ENCODE peak calls at places on chromosomes 16 and 17, in eight cellular contexts. U is PC-3, Q is SK-N-SH, L is PC-9, T is MM.1S, R is OCI-LY7, P is GM23338, G is hepatocyte. W is an unnamed sample.
A peak's percentile ranks its signal among the peaks of the same experiment; 100 is the strongest.

GRCh38 chr17:78995761-78996451 is 13.7 kb downstream of the CANT1 start:
- DNase-seq in T (no peak), G (peak; percentile 45), U (peak; percentile 96), L (peak; percentile 93), P (no peak), Q (peak; percentile 34), R (no peak), W (no peak)

GRCh38 chr17:37088459-37088858 is 139.7 kb downstream of the AATF start:
- DNase-seq in Q (no peak), R (no peak), U (peak; percentile 14), L (peak; percentile 48), G (peak; percentile 41), T (no peak), P (no peak), W (no peak)

GRCh38 chr17:9729735-9730420 is 61.5 kb downstream of the DHRS7C start:
- DNase-seq in U (peak; percentile 52), P (no peak), G (no peak), T (no peak), R (no peak), L (peak; percentile 55), Q (no peak), W (no peak)

GRCh38 chr16:46853713-46854443 is 22.9 kb upstream of the C16orf87 start:
- DNase-seq in P (peak; percentile 93), U (peak; percentile 66), R (peak; percentile 70), T (peak; percentile 69), Q (peak; percentile 83), L (peak; percentile 73), G (peak; percentile 87), W (peak; percentile 84)

GRCh38 chr17:47320879-47321502 is 2.8 kb upstream of the EFCAB13 start:
- DNase-seq in U (no peak), G (no peak), R (no peak), P (no peak), Q (no peak), T (no peak), L (no peak), W (no peak)

GRCh38 chr17:29612094-29612403 is 10.7 kb downstream of the CORO6 start:
- DNase-seq in G (no peak), Q (no peak), P (no peak), R (no peak), U (no peak), T (no peak), L (no peak), W (no peak)

GRCh38 chr16:77556203-77556602 is 121.4 kb upstream of the ADAMTS18 start:
- DNase-seq in R (no peak), G (no peak), Q (no peak), L (no peak), U (no peak), P (peak; percentile 53), T (no peak), W (no peak)

GRCh38 chr17:59761385-59762021 is 54.0 kb downstream of the VMP1 start:
- DNase-seq in U (no peak), G (no peak), T (no peak), R (no peak), P (peak; percentile 67), L (peak; percentile 19), Q (no peak), W (no peak)

GRCh38 chr17:51439395-51440229 is 179.3 kb downstream of the UTP18 start:
- DNase-seq in U (peak; percentile 35), G (peak; percentile 61), Q (no peak), T (no peak), P (no peak), R (no peak), L (no peak), W (no peak)

GRCh38 chr16:180101-180920 is at the start of gene HBQ1:
- DNase-seq in T (no peak), P (peak; percentile 71), U (no peak), L (no peak), Q (peak; percentile 97), R (no peak), G (peak; percentile 66), W (no peak)

GRCh38 chr16:66473654-66474519 is 46.8 kb downstream of the BEAN1 start:
- DNase-seq in P (no peak), R (no peak), U (peak; percentile 70), L (no peak), G (no peak), Q (no peak), T (no peak), W (no peak)

GRCh38 chr16:772959-773358 is 12.4 kb downstream of the MSLN start:
- DNase-seq in P (no peak), R (no peak), L (no peak), G (no peak), U (no peak), T (peak; percentile 1), Q (no peak), W (no peak)

GRCh38 chr17:46194393-46195216 is 1.4 kb upstream of the KANSL1 start:
- DNase-seq in G (peak; percentile 62), L (no peak), T (peak; percentile 61), R (peak; percentile 73), Q (peak; percentile 58), P (peak; percentile 73), U (peak; percentile 66), W (peak; percentile 90)

GRCh38 chr16:4344659-4345438 is 6.3 kb downstream of the PAM16 start:
- DNase-seq in R (no peak), Q (no peak), T (no peak), G (no peak), L (no peak), U (no peak), P (no peak), W (no peak)

DNA sequence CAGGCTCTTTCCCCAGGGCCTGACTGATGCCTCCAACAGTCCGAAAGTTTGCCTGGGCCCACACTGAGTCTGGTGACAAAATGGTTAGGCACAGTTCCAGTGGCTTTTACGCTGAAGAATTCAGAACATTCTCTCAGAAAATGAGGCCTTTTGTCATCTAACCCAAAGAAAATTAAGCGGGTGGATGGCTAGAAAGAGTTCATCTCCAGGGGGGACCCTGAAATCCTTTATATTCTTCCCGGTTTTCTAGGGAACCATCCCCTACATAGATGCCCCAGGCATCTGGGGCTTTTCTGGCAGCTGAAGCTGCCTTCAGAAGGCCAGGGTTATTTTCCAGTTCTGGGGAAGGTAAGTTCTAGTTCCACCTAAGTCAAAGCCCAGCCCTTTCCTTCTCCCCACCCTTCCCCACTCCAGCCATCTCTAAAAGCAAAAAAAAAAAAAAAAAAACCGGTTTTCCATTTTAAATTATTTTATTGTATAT is 2.2 kb downstream of the RASD1 start:
- DNase-seq in P (no peak), L (no peak), G (no peak), T (no peak), Q (no peak), U (no peak), R (no peak), W (no peak)
- H3K4me3 ChIP-seq in P (peak overlapping the region; percentile 91), L (no peak overlapping the region), G (no peak overlapping the region), T (no peak overlapping the region), Q (no peak overlapping the region), U (no peak overlapping the region), R (no peak overlapping the region), W (no peak overlapping the region)

GRCh38 chr16:6193718-6194117 is 1096.1 kb upstream of the EEF2KMT start:
- DNase-seq in T (peak; percentile 48), G (peak; percentile 67), L (peak; percentile 8), Q (no peak), R (no peak), U (peak; percentile 1), P (peak; percentile 81), W (peak; percentile 47)
- H3K9me2 ChIP-seq in T (no peaks in the 10 kb centered on the region), G (no peaks in the 10 kb centered on the region), L (no peaks in the 10 kb centered on the region), Q (no peaks in the 10 kb centered on the region), R (no peaks in the 10 kb centered on the region), U (no peaks in the 10 kb centered on the region), P (peaks cover 18% of the 10 kb centered on the region), W (no peaks in the 10 kb centered on the region)

GRCh38 chr17:28369684-28370034 is 448 bp downstream of the VTN start:
- DNase-seq in Q (no peak), G (peak; percentile 49), T (no peak), R (no peak), P (no peak), U (no peak), L (no peak), W (peak; percentile 55)

GRCh38 chr17:28367641-28368305 is 2.3 kb downstream of the VTN start:
- DNase-seq in L (no peak), U (no peak), G (peak; percentile 5), T (no peak), R (no peak), Q (no peak), P (no peak), W (no peak)

GRCh38 chr17:28370035-28370743 is at the start of gene VTN:
- DNase-seq in R (no peak), U (no peak), G (peak; percentile 89), L (peak; percentile 45), P (peak; percentile 82), T (no peak), Q (peak; percentile 78), W (no peak)

GRCh38 chr17:28368306-28368831 is 1.7 kb downstream of the VTN start:
- DNase-seq in L (no peak), R (no peak), U (no peak), P (no peak), G (peak; percentile 49), Q (no peak), T (no peak), W (no peak)

GRCh38 chr17:28368915-28369683 is 1.0 kb downstream of the VTN start:
- DNase-seq in P (no peak), R (no peak), L (no peak), T (no peak), Q (no peak), U (no peak), G (no peak), W (no peak)
- H3K4me3 ChIP-seq in P (no peak overlapping the region), R (no peak overlapping the region), L (no peak overlapping the region), T (no peak overlapping the region), Q (no peak overlapping the region), U (no peak overlapping the region), G (no peak overlapping the region), W (no peak overlapping the region)

GRCh38 chr17:38848939-38849563 is 4.5 kb downstream of the RPL23 start:
- DNase-seq in R (no peak), P (no peak), T (no peak), L (no peak), G (no peak), Q (no peak), U (no peak), W (no peak)
- H3K9me2 ChIP-seq in R (no peaks in the 10 kb centered on the region), P (no peaks in the 10 kb centered on the region), T (no peaks in the 10 kb centered on the region), L (no peaks in the 10 kb centered on the region), G (no peaks in the 10 kb centered on the region), Q (no peaks in the 10 kb centered on the region), U (no peaks in the 10 kb centered on the region), W (no peaks in the 10 kb centered on the region)

DNA sequence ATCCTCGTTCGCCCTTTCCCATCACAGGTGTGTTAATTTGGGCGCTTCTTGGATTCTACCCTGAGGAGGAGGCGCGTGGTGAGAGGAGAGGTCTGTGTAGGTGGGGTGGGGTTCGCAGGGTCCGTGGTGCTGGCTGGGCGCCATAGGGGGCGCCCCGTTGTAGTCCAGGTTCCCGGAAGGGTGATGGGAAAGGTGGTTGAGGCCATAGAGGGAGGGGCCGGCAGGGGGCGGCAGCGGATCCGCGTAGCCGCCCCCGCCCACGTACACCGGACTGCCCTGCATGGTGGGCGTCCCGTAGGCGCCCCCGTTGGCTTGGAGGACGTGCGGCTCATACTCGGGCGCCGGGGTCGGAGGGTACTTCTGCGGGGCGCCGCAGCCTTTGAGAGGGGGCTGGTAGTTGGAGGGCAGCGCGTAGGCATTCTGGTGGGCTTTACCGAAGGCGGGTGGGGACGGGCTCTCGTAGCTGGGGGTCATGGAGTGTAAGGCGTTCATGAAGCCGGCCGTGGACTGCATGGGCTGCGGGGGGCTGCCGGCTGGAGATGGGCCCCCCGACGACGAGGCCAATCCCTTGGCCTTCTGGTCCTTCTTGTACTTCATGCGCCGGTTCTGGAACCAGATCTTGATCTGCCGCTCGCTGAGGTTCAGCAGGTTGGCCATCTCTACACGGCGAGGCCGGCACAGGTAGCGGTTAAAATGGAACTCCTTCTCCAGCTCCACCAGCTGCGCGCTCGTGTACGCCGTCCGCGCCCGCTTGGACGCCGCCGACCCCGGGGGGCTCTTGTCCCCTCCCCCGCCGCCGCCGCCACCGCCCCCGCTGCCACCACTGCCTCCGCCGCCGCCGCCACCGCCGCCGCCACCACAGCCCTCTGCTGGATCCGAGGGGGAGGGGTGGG is 5.7 kb upstream of the HOXB2 start:
- DNase-seq in R (no peak), L (no peak), U (no peak), P (peak; percentile 64), T (no peak), Q (no peak), G (no peak), W (no peak)
- H3K4me3 ChIP-seq in R (no peak overlapping the region), L (no peak overlapping the region), U (no peak overlapping the region), P (peak overlapping the region; percentile 43), T (no peak overlapping the region), Q (no peak overlapping the region), G (no peak overlapping the region), W (no peak overlapping the region)

W was measured in Karpas-422.